ENCODE peak calls at places on chromosomes 5 and 9, in ten cellular contexts. I is Right ventricle myocardium superior, N is LHCN-M2, E is HuH-7, Z is AG04449, L is OCI-M1, V is NCI-H1105 treated with DMSO at 0.1 percent for 48 hours, A is germinal center, Q is NCI-H1436, J is small intestine. C is an unnamed sample.

GRCh38 chr5:158995694-158996173 is 104.0 kb downstream of the EBF1 start:
- DNase-seq in E (no peak), J (no peak), A (no peak), L (peak), Q (no peak), I (no peak), Z (no peak), V (no peak), N (no peak), C (no peak)

GRCh38 chr5:146461319-146461718 is 14.2 kb downstream of the TCERG1 start:
- DNase-seq in Z (no peak), Q (no peak), A (no peak), V (no peak), E (no peak), J (no peak), N (peak), L (no peak), I (no peak), C (no peak)

GRCh38 chr9:110109331-110110110 is 98.4 kb downstream of the C9orf152 start:
- DNase-seq in Q (no peak), L (no peak), Z (no peak), I (no peak), E (no peak), J (no peak), A (no peak), N (no peak), V (no peak), C (no peak)

GRCh38 chr5:58582004-58582403 is 871 bp upstream of the RAB3C start:
- DNase-seq in A (no peak), Z (no peak), I (peak), L (no peak), V (peak), J (no peak), N (no peak), Q (no peak), E (peak), C (no peak)

GRCh38 chr5:21919417-21920022 is 933.6 kb downstream of the CDH12 start:
- DNase-seq in E (peak), J (peak), A (peak), N (peak), V (peak), Q (peak), I (no peak), L (peak), Z (no peak), C (peak)

GRCh38 chr5:14687023-14687665 is 22.6 kb downstream of the OTULIN start:
- DNase-seq in I (no peak), J (no peak), V (no peak), Q (no peak), A (no peak), L (no peak), Z (no peak), N (no peak), E (no peak), C (peak)

GRCh38 chr5:116573279-116573616 is 1.4 kb downstream of the SEMA6A start:
- DNase-seq in Q (no peak), Z (no peak), A (peak), I (peak), J (peak), E (no peak), N (no peak), L (no peak), V (peak), C (no peak)

GRCh38 chr5:4189317-4189716 is 593.7 kb downstream of the IRX1 start:
- DNase-seq in L (no peak), Q (no peak), A (no peak), V (no peak), E (no peak), I (no peak), N (no peak), J (no peak), Z (no peak), C (no peak)

GRCh38 chr5:42858709-42859108 is 47.0 kb upstream of the SELENOP start:
- DNase-seq in N (peak), L (no peak), V (no peak), I (no peak), J (no peak), A (no peak), Q (no peak), E (no peak), Z (no peak), C (no peak)